ENCODE peak calls at places on chromosomes 3 and 15, in ten cellular contexts. R is prostate gland, Y is IMR-90, P is fibroblast of lung, I is breast epithelium, W is upper lobe of right lung, D is OCI-LY7, A is thoracic aorta, Z is heart left ventricle, L is tibial artery. X is an unnamed sample.

GRCh38 chr3:53709856-53710674 is 136.2 kb downstream of the CHDH start:
- DNase-seq in W (peak; percentile 90), D (peak; percentile 59), P (peak; percentile 64), Z (peak; percentile 81), R (peak; percentile 59), I (peak; percentile 71), Y (peak; percentile 53), L (peak; percentile 71), A (peak; percentile 41), X (peak; percentile 24)

GRCh38 chr15:56052389-56053045 is 59.1 kb upstream of the NEDD4 start:
- DNase-seq in Y (peak; percentile 68), I (no peak), R (no peak), A (no peak), W (no peak), Z (no peak), P (peak; percentile 77), L (no peak), D (peak; percentile 60), X (peak; percentile 42)

GRCh38 chr3:127732879-127733350 is 60.2 kb downstream of the ABTB1 start:
- DNase-seq in R (no peak), P (no peak), D (peak; percentile 69), W (no peak), L (no peak), Z (no peak), I (no peak), Y (no peak), A (no peak), X (peak; percentile 29)

GRCh38 chr15:87227846-87228245 is 1028.7 kb downstream of the NTRK3 start:
- DNase-seq in Y (peak; percentile 12), A (no peak), R (no peak), W (no peak), P (no peak), Z (no peak), I (no peak), L (no peak), D (no peak), X (peak; percentile 85)

GRCh38 chr3:4897765-4898453 is 81.3 kb upstream of the BHLHE40 start:
- DNase-seq in D (no peak), R (no peak), L (peak; percentile 74), I (no peak), P (peak; percentile 17), W (no peak), A (no peak), Y (peak; percentile 12), Z (no peak), X (peak; percentile 47)

GRCh38 chr3:45509038-45509767 is 85.3 kb upstream of the LIMD1 start:
- DNase-seq in A (no peak), Z (no peak), I (no peak), L (no peak), W (no peak), P (peak; percentile 96), R (no peak), Y (peak; percentile 99), D (no peak), X (peak; percentile 99)

GRCh38 chr3:22617372-22617771 is 585.8 kb upstream of the UBE2E2 start:
- DNase-seq in L (no peak), Y (no peak), W (no peak), I (no peak), P (no peak), D (no peak), R (no peak), Z (no peak), A (no peak), X (no peak)

GRCh38 chr15:40856736-40857135 is 12.9 kb downstream of the SPINT1 start:
- DNase-seq in R (no peak), D (no peak), Y (no peak), P (no peak), I (no peak), L (no peak), W (no peak), A (no peak), Z (no peak), X (no peak)

GRCh38 chr3:52471371-52472238 is 16.2 kb downstream of the NISCH start:
- DNase-seq in I (peak; percentile 80), W (peak; percentile 88), R (peak; percentile 67), L (peak; percentile 83), P (peak; percentile 60), D (peak; percentile 52), A (no peak), Y (peak; percentile 30), Z (peak; percentile 87), X (no peak)

GRCh38 chr3:52470920-52471319 is 15.5 kb downstream of the NISCH start:
- DNase-seq in Y (no peak), R (no peak), L (no peak), P (no peak), W (peak; percentile 51), I (no peak), Z (no peak), A (no peak), D (no peak), X (no peak)

GRCh38 chr3:52472239-52472783 is 16.9 kb downstream of the NISCH start:
- DNase-seq in R (no peak), Y (no peak), I (no peak), P (no peak), W (peak; percentile 52), Z (peak; percentile 19), A (no peak), L (no peak), D (no peak), X (no peak)

GRCh38 chr3:52469001-52469400 is 13.6 kb downstream of the NISCH start:
- DNase-seq in W (no peak), A (no peak), I (no peak), Z (no peak), R (peak; percentile 55), D (no peak), P (no peak), L (no peak), Y (no peak), X (no peak)

DNA sequence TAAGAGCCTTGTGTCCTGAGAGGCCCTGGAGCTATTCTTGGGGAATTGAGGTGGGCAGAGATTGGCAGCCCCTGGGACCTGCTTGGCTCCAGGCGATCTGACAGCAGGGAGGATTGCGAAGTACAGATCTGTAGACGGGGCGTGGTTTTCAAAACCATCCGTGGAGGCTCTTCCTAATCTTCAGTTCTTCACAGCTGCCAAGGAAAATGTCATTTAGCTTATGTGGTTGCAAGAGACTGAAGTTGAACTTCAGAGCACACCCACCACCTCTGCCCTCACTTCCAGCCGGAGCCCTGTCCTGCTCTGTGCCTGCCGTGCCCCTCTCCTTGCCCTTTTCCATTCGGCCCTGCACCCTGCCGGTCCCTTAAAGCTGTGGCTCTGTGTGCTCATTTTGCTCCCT is 12.9 kb downstream of the NISCH start:
- DNase-seq in R (no peak), Z (peak; percentile 22), D (no peak), P (peak; percentile 31), Y (no peak), A (no peak), I (no peak), W (no peak), L (no peak), X (no peak)
- H3K36me3 ChIP-seq in R (no peaks in the 10 kb centered on the region), Z (peaks cover 53% of the 10 kb centered on the region), D (peaks cover 49% of the 10 kb centered on the region), P (peaks cover 23% of the 10 kb centered on the region), Y (peaks cover 47% of the 10 kb centered on the region), A (peaks cover 21% of the 10 kb centered on the region), I (no peaks in the 10 kb centered on the region), W (peaks cover 24% of the 10 kb centered on the region), L (peaks cover 41% of the 10 kb centered on the region), X (peaks cover 22% of the 10 kb centered on the region)

DNA sequence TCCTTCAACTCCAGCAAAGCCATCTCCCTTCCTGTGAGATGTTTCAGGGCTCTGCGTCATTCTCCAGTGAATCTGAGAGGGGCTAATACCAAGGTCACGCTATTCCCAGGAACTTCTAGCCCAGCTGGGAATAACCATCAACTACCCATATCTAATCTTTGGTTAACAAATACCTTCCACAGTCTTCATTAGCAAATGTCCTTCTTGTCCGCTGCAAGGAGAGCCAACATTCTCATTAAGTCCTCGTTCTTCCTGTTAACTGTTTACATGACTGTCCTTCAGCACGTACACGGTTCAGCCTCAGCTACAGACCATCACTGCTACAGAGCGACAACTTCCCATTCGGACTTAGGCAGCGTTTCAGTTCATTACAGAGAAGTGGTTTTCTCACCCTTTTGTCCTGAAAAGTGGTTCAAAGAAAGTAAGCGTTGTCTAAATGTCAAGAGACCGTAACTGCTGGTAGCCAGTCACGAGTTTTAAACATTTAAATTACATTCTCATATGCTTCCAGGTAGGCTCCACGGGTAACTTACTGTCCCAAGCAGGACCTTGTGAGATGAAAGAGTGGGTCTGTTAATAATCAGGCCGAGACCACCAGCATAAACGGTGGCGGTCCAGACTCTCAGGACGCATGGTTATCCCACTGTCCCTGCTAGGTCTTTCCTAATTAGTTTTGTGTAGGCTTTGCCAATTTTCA is 63.9 kb downstream of the CHSY1 start:
- DNase-seq in R (no peak), D (no peak), Z (no peak), Y (peak; percentile 99), L (no peak), W (no peak), P (peak; percentile 97), I (no peak), A (no peak), X (peak; percentile 99)
- H3K4me1 ChIP-seq in R (peaks cover 26% of the 10 kb centered on the region), D (no peaks in the 10 kb centered on the region), Z (peaks cover 89% of the 10 kb centered on the region), Y (peaks cover 33% of the 10 kb centered on the region), L (peaks cover 17% of the 10 kb centered on the region), W (peaks cover 78% of the 10 kb centered on the region), P (peaks cover 37% of the 10 kb centered on the region), I (peaks cover 16% of the 10 kb centered on the region), A (peaks cover 28% of the 10 kb centered on the region), X (peaks cover 46% of the 10 kb centered on the region)

GRCh38 chr3:61832375-61833229 is 271.2 kb downstream of the PTPRG start:
- DNase-seq in R (no peak), P (peak; percentile 54), Z (no peak), Y (peak; percentile 50), L (no peak), D (no peak), W (no peak), A (no peak), I (no peak), X (no peak)

GRCh38 chr3:61830111-61830400 is 268.7 kb downstream of the PTPRG start:
- DNase-seq in P (peak; percentile 71), W (no peak), Z (no peak), R (no peak), Y (peak; percentile 11), A (no peak), I (no peak), L (no peak), D (no peak), X (no peak)

GRCh38 chr3:61828158-61828874 is 266.9 kb downstream of the PTPRG start:
- DNase-seq in I (no peak), P (peak; percentile 26), W (no peak), Z (peak; percentile 59), L (no peak), R (no peak), Y (no peak), D (no peak), A (no peak), X (no peak)

GRCh38 chr3:61828880-61829279 is 267.5 kb downstream of the PTPRG start:
- DNase-seq in R (no peak), W (no peak), L (no peak), D (no peak), A (no peak), I (no peak), P (no peak), Y (no peak), Z (no peak), X (no peak)

GRCh38 chr3:61829301-61830110 is 268.1 kb downstream of the PTPRG start:
- DNase-seq in D (no peak), Y (no peak), W (no peak), Z (no peak), R (no peak), I (no peak), A (no peak), L (no peak), P (no peak), X (no peak)
- TF ChIP-seq CTCF in D (no peak), Y (no peak), W (no peak), Z (no peak), R (no peak), I (no peak), A (no peak), L (peak; percentile 33), P (no peak), X (no peak)

DNA sequence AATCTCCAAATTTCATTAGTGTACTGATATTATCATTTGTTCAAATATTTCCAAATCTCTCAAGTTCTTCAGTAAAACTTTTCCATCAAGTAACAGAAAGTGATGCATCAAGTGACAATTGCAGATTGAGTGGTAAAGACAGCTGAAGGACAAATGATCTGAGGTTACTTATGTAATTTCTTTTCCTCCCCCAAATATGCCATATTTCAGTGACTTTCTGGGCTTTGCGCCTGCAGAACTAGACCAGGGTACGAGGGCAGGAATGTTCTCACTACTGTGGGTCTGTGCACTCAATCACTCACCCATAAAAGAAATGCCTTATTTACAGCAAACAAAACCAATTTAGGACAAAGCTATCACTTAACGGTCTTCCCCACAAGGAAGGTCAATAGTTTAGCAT is 4.7 kb downstream of the SUCLG2 start:
- DNase-seq in A (no peak), L (no peak), P (no peak), D (no peak), Z (no peak), R (no peak), W (no peak), Y (no peak), I (no peak), X (no peak)
- H3K36me3 ChIP-seq in A (no peaks in the 10 kb centered on the region), L (no peaks in the 10 kb centered on the region), P (no peaks in the 10 kb centered on the region), D (peaks cover 30% of the 10 kb centered on the region), Z (no peaks in the 10 kb centered on the region), R (no peaks in the 10 kb centered on the region), W (no peaks in the 10 kb centered on the region), Y (no peaks in the 10 kb centered on the region), I (no peaks in the 10 kb centered on the region), X (no peaks in the 10 kb centered on the region)

X was measured in astrocyte.